ENCODE peak calls at places on chromosomes 3 and 15, in eight cellular contexts. Y is A549, N is adrenal gland, Z is IMR-90, V is GM12892, M is erythroblast, K is GM12891, C is heart left ventricle. J is an unnamed sample.

GRCh38 chr3:150639262-150639661 is 36.1 kb downstream of the SELENOT start:
- DNase-seq in Y (no peak), N (no peak), Z (peak), V (no peak), M (no peak), K (no peak), C (no peak), J (no peak)

GRCh38 chr3:195054311-195054710 is 216.6 kb downstream of the XXYLT1 start:
- DNase-seq in Y (no peak), N (no peak), Z (no peak), V (no peak), M (no peak), K (no peak), C (no peak), J (no peak)

GRCh38 chr15:23565395-23566069 is at the start of gene MKRN3:
- DNase-seq in Y (peak), N (no peak), Z (peak), V (no peak), M (peak), K (no peak), C (no peak), J (peak)

GRCh38 chr3:177724020-177724638 is 526.8 kb upstream of the TBL1XR1 start:
- DNase-seq in Y (no peak), N (peak), Z (no peak), V (no peak), M (no peak), K (no peak), C (peak), J (no peak)

GRCh38 chr15:70412717-70413266 is 315.1 kb upstream of the TLE3 start:
- DNase-seq in Y (no peak), N (no peak), Z (no peak), V (no peak), M (no peak), K (no peak), C (no peak), J (no peak)

GRCh38 chr3:190309414-190309813 is 12.8 kb downstream of the CLDN1 start:
- DNase-seq in Y (no peak), N (no peak), Z (no peak), V (no peak), M (no peak), K (no peak), C (no peak), J (no peak)

GRCh38 chr3:167669699-167670098 is 16.0 kb upstream of the WDR49 start:
- DNase-seq in Y (no peak), N (no peak), Z (no peak), V (no peak), M (no peak), K (no peak), C (no peak), J (no peak)

GRCh38 chr3:8864570-8865350 is 95.3 kb upstream of the OXTR start:
- DNase-seq in Y (no peak), N (no peak), Z (no peak), V (no peak), M (no peak), K (no peak), C (no peak), J (peak)

GRCh38 chr3:61277411-61277810 is 26.2 kb upstream of the FHIT start:
- DNase-seq in Y (no peak), N (no peak), Z (no peak), V (no peak), M (no peak), K (no peak), C (no peak), J (no peak)

GRCh38 chr3:42451546-42452230 is 41.3 kb upstream of the LYZL4 start:
- DNase-seq in Y (no peak), N (peak), Z (no peak), V (no peak), M (no peak), K (no peak), C (peak), J (no peak)

GRCh38 chr3:178485756-178486155 is 50.5 kb upstream of the KCNMB2 start:
- DNase-seq in Y (no peak), N (no peak), Z (peak), V (no peak), M (no peak), K (no peak), C (no peak), J (no peak)

GRCh38 chr15:44788748-44789147 is 52.4 kb downstream of the TRIM69 start:
- DNase-seq in Y (no peak), N (no peak), Z (no peak), V (no peak), M (no peak), K (no peak), C (no peak), J (no peak)

GRCh38 chr15:73626072-73626471 is 7.1 kb downstream of the NPTN start:
- DNase-seq in Y (no peak), N (no peak), Z (no peak), V (no peak), M (no peak), K (no peak), C (no peak), J (no peak)

GRCh38 chr15:101091080-101092017 is 160.5 kb downstream of the CHSY1 start:
- DNase-seq in Y (no peak), N (peak), Z (peak), V (no peak), M (no peak), K (no peak), C (peak), J (no peak)

GRCh38 chr15:69668049-69668705 is 215.6 kb downstream of the RPLP1 start:
- DNase-seq in Y (no peak), N (no peak), Z (no peak), V (no peak), M (no peak), K (no peak), C (no peak), J (peak)

GRCh38 chr3:125192190-125193035 is 20.1 kb downstream of the SLC12A8 start:
- DNase-seq in Y (no peak), N (no peak), Z (no peak), V (no peak), M (no peak), K (peak), C (no peak), J (no peak)

GRCh38 chr3:124221286-124221821 is 229.4 kb upstream of the ROPN1 start:
- DNase-seq in Y (no peak), N (no peak), Z (peak), V (no peak), M (no peak), K (no peak), C (no peak), J (no peak)

GRCh38 chr3:153625506-153625905 is 463.5 kb downstream of the RAP2B start:
- DNase-seq in Y (no peak), N (no peak), Z (peak), V (no peak), M (peak), K (no peak), C (no peak), J (peak)

GRCh38 chr3:182644800-182645433 is 148.4 kb upstream of the ATP11B start:
- DNase-seq in Y (no peak), N (no peak), Z (no peak), V (no peak), M (no peak), K (no peak), C (no peak), J (no peak)

GRCh38 chr3:191330309-191330712 is at the start of gene UTS2B:
- DNase-seq in Y (no peak), N (peak), Z (peak), V (no peak), M (no peak), K (no peak), C (no peak), J (no peak)

GRCh38 chr3:124772081-124772831 is 42.0 kb downstream of the UMPS start:
- DNase-seq in Y (no peak), N (peak), Z (peak), V (no peak), M (peak), K (no peak), C (peak), J (no peak)

GRCh38 chr3:61420136-61420759 is 141.1 kb upstream of the PTPRG start:
- DNase-seq in Y (no peak), N (no peak), Z (no peak), V (no peak), M (no peak), K (no peak), C (no peak), J (no peak)

GRCh38 chr3:179265875-179266274 is 15.0 kb upstream of the KCNMB3 start:
- DNase-seq in Y (no peak), N (no peak), Z (no peak), V (no peak), M (peak), K (no peak), C (no peak), J (peak)

GRCh38 chr3:117788086-117788485 is 1078.5 kb downstream of the TUSC7 start:
- DNase-seq in Y (no peak), N (peak), Z (peak), V (no peak), M (no peak), K (no peak), C (no peak), J (no peak)

GRCh38 chr3:106068386-106068785 is 199.6 kb upstream of the CBLB start:
- DNase-seq in Y (no peak), N (peak), Z (no peak), V (no peak), M (no peak), K (no peak), C (no peak), J (no peak)

GRCh38 chr15:72585659-72586058 is 68.8 kb upstream of the GOLGA6B start:
- DNase-seq in Y (no peak), N (peak), Z (peak), V (no peak), M (peak), K (no peak), C (no peak), J (no peak)

DNA sequence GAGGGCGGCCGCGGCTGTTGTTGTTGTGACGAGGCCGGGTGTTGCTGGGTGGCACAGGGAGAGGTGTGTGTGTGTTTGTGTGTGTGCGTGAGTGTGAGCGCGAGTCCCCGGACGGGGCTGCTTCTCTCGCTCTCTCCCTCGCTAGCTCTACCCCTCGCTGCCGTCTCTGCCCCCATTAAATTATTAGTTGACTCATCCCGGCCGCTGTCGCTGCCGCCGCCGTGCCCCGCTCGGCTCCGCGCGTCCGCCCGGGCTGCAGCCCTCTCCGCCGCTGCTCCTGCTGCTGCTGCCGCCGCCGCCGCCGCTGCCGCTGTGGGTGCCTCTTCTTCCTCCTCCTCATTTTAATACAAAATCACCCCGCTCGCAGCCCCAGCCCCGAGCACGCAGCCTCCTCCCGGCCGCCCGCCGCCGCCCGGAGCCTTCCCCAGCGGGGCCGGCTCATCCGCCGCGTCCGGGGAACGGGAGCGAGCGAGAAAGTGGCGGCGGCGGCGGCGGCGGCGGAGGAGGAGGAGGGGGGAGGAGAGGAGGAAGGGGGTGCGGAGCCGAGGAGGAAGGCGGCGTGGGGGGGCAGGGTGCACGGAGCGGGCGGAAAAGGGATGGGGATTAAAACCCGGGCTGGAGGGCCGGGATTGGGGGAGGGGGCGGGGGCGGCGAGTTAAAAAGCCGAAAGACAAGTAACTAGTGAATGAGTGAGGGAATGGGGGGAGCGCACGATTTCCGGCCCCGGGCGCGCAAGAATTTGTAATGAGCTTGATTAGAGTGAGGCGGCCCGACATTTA is at the start of gene SATB1:
- DNase-seq in Y (no peak), N (peak), Z (peak), V (no peak), M (peak), K (peak), C (peak), J (peak)
- TF ChIP-seq POLR2A in Y (no peak), N (peak), Z (no peak), V (no peak), M (peak), K (no peak), C (no peak), J (no peak)

DNA sequence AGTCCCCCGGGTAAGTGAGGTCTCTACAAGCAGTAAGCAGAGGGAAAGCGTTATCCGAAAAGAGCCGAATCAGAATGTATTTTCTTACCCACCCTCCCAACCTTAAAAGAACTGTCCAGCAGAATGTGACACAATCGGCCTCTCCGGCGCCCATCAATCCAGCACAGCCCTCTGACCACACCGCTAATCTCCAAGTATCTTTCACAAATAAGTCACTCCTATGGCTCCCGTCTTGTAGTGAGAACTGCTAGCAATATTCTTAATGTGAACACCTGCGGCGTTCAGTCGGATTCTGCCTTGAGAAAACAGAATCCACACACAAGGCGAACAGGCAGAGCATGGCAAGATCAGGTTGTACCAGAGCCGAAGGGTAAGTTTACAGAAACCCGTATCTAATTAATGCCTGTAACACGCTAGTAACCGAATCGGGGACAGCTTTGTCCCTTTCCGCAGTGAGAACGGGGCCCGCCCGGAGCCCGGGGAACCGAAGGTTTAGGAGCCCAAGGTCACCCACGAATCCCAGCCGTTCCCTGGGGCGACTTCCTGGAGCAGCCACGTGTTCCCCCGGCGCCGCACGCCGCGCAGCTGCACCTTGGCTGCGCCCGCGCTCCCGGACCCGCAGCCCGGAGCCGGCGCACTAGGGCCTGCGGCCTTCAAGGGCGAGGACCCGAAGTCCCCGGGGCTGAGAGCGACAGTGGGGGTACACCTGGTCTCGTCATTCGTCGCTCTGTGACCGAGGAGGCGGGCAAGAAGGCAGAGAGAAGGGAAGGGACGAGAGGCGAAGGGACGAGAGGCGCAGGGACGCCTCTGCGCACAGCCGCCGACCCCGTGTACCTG is 675 bp downstream of the TFRC start:
- DNase-seq in Y (peak), N (peak), Z (peak), V (peak), M (peak), K (peak), C (peak), J (peak)
- TF ChIP-seq POLR2A in Y (no peak), N (no peak), Z (no peak), V (no peak), M (no peak), K (no peak), C (no peak), J (no peak)

GRCh38 chr15:89768071-89768500 is 8.0 kb upstream of the MESP2 start:
- DNase-seq in Y (no peak), N (no peak), Z (peak), V (no peak), M (no peak), K (no peak), C (peak), J (no peak)
- TF ChIP-seq POLR2A in Y (no peak), N (no peak), Z (no peak), V (no peak), M (no peak), K (no peak), C (no peak), J (no peak)

DNA sequence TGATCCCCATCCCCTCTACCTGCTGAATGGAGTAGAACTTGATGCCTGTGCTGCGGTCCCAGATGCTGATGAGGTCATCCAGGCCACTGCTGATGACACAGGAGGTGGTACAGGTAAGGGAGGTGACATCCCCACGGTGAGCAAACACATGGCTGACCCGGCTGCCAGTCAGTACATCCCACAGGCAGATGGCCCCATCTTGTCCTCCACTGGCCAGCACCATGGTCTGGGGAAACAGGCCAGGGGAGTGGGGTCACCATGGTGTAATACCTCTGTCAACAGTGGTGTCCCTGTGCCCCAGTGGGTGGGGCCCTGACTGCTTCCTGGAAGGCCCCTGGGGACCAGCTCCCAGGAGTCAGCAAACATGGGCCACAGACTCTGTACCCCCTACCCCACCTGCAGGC is 33.3 kb downstream of the PTPN23 start:
- DNase-seq in Y (no peak), N (no peak), Z (no peak), V (no peak), M (no peak), K (no peak), C (no peak), J (no peak)
- TF ChIP-seq POLR2A in Y (no peak), N (no peak), Z (no peak), V (no peak), M (no peak), K (peak), C (no peak), J (no peak)

GRCh38 chr3:169147246-169148008 is 516.1 kb downstream of the MECOM start:
- DNase-seq in Y (peak), N (peak), Z (peak), V (no peak), M (peak), K (no peak), C (peak), J (peak)

GRCh38 chr3:169144691-169145090 is 518.8 kb downstream of the MECOM start:
- DNase-seq in Y (no peak), N (no peak), Z (peak), V (no peak), M (peak), K (no peak), C (no peak), J (no peak)

GRCh38 chr3:169146866-169147245 is 516.7 kb downstream of the MECOM start:
- DNase-seq in Y (peak), N (no peak), Z (peak), V (no peak), M (no peak), K (no peak), C (peak), J (no peak)

GRCh38 chr3:169145551-169145950 is 518.0 kb downstream of the MECOM start:
- DNase-seq in Y (no peak), N (no peak), Z (no peak), V (no peak), M (peak), K (no peak), C (no peak), J (no peak)

GRCh38 chr3:169146112-169146665 is 517.3 kb downstream of the MECOM start:
- DNase-seq in Y (peak), N (peak), Z (peak), V (no peak), M (peak), K (no peak), C (peak), J (peak)
- TF ChIP-seq POLR2A in Y (no peak), N (no peak), Z (peak), V (no peak), M (no peak), K (no peak), C (no peak), J (no peak)

J was measured in NB4.